ENCODE peak calls at places on chromosomes 4 and X, in eight cellular contexts. H, Z, J, I, G, U, B and R are unnamed samples.

GRCh38 chr4:83657336-83657735 is 121.4 kb downstream of the GPAT3 start:
- DNase-seq in G (no peak), Z (no peak), B (no peak), H (no peak), U (no peak), J (no peak), I (no peak), R (no peak)

GRCh38 chrX:130772313-130773140 is 130.5 kb downstream of the ENOX2 start:
- DNase-seq in Z (no peak), H (no peak), U (peak), J (no peak), G (no peak), I (no peak), B (no peak), R (no peak)

GRCh38 chr4:25890653-25891485 is 23.2 kb upstream of the SMIM20 start:
- DNase-seq in H (no peak), B (no peak), I (no peak), G (no peak), U (no peak), J (no peak), Z (no peak), R (no peak)

GRCh38 chr4:25346913-25347312 is 30.1 kb upstream of the ANAPC4 start:
- DNase-seq in U (no peak), H (no peak), G (no peak), I (no peak), Z (no peak), B (no peak), J (no peak), R (no peak)

GRCh38 chr4:70913947-70914445 is 11.8 kb downstream of the MOB1B start:
- DNase-seq in Z (no peak), U (peak), I (no peak), B (no peak), J (no peak), G (no peak), H (no peak), R (no peak)

GRCh38 chr4:184283659-184284335 is 66.1 kb upstream of the ENPP6 start:
- DNase-seq in Z (no peak), B (no peak), J (no peak), I (no peak), U (no peak), G (no peak), H (no peak), R (no peak)

GRCh38 chr4:101102114-101102752 is 245.1 kb downstream of the PPP3CA start:
- DNase-seq in Z (no peak), U (peak), H (no peak), J (no peak), I (no peak), B (no peak), G (no peak), R (no peak)

GRCh38 chr4:84496356-84497219 is 2.5 kb downstream of the NKX6-1 start:
- DNase-seq in B (no peak), U (no peak), Z (no peak), I (no peak), H (no peak), J (no peak), G (no peak), R (no peak)

GRCh38 chr4:123481034-123481433 is 84.4 kb downstream of the SPRY1 start:
- DNase-seq in H (no peak), J (no peak), Z (no peak), G (no peak), B (no peak), U (peak), I (no peak), R (no peak)

GRCh38 chr4:16752150-16752549 is 146.3 kb downstream of the LDB2 start:
- DNase-seq in B (no peak), G (no peak), J (no peak), Z (no peak), H (no peak), I (no peak), U (peak), R (no peak)

GRCh38 chr4:3766791-3767561 is 791 bp downstream of the ADRA2C start:
- DNase-seq in J (no peak), H (no peak), B (no peak), Z (no peak), U (peak), I (no peak), G (no peak), R (no peak)

GRCh38 chrX:66149519-66149918 is 14.5 kb upstream of the HEPH start:
- DNase-seq in G (no peak), Z (no peak), I (no peak), B (no peak), J (no peak), U (no peak), H (no peak), R (no peak)

GRCh38 chrX:24266996-24267395 is 46.9 kb downstream of the SUPT20HL2 start:
- DNase-seq in H (no peak), I (no peak), B (no peak), U (peak), J (no peak), Z (no peak), G (no peak), R (no peak)

GRCh38 chr4:94758141-94758699 is 465 bp downstream of the BMPR1B start:
- DNase-seq in U (peak), J (no peak), G (peak), H (no peak), I (peak), Z (no peak), B (peak), R (no peak)

GRCh38 chr4:55125087-55125721 is at the start of gene KDR:
- DNase-seq in U (peak), H (no peak), I (peak), G (peak), J (no peak), B (no peak), Z (no peak), R (no peak)

GRCh38 chr4:166594326-166594946 is 639.9 kb downstream of the SPOCK3 start:
- DNase-seq in G (no peak), H (no peak), I (peak), J (no peak), U (peak), Z (no peak), B (no peak), R (no peak)

GRCh38 chrX:70260104-70260503 is at the start of gene P2RY4:
- DNase-seq in B (no peak), U (no peak), G (no peak), I (no peak), J (no peak), H (no peak), Z (no peak), R (no peak)